ENCODE peak calls at places on chromosomes 6 and 20, in four cellular contexts. I is K562, H is GM12878, B is GM12891. E is an unnamed sample.

GRCh38 chr6:158752613-158753012 is 66.6 kb downstream of the EZR start:
- DNase-seq in H (no peak), B (no peak), I (no peak), E (no peak)

GRCh38 chr6:79377830-79378460 is 143.5 kb upstream of the HMGN3 start:
- DNase-seq in H (no peak), I (no peak), B (no peak), E (no peak)

GRCh38 chr20:53664121-53664520 is 70.5 kb upstream of the ZNF217 start:
- DNase-seq in I (no peak), B (no peak), H (no peak), E (no peak)

GRCh38 chr6:36422714-36423100 is 19.9 kb downstream of the PXT1 start:
- DNase-seq in I (no peak), H (no peak), B (no peak), E (no peak)

GRCh38 chr6:34045698-34046097 is 100.2 kb downstream of the GRM4 start:
- DNase-seq in B (no peak), H (no peak), I (no peak), E (no peak)

GRCh38 chr6:45209762-45210161 is 118.4 kb upstream of the RUNX2 start:
- DNase-seq in I (no peak), B (no peak), H (no peak), E (no peak)

GRCh38 chr6:73521351-73522254 is 771 bp upstream of the EEF1A1 start:
- DNase-seq in I (no peak), H (no peak), B (no peak), E (peak)

GRCh38 chr20:62136283-62137091 is 6.7 kb downstream of the PSMA7 start:
- DNase-seq in B (no peak), I (peak), H (no peak), E (no peak)

GRCh38 chr6:83464741-83465140 is 33.9 kb upstream of the ME1 start:
- DNase-seq in I (no peak), B (no peak), H (no peak), E (no peak)

GRCh38 chr6:159463440-159463839 is 229.6 kb downstream of the SOD2 start:
- DNase-seq in H (no peak), I (no peak), B (no peak), E (no peak)

GRCh38 chr6:46704562-46704961 is 16.9 kb downstream of the TDRD6 start:
- DNase-seq in B (no peak), H (no peak), I (no peak), E (no peak)

GRCh38 chr6:80503660-80504059 is 397.2 kb downstream of the BCKDHB start:
- DNase-seq in H (no peak), B (no peak), I (no peak), E (no peak)

GRCh38 chr20:45919536-45919933 is 7.6 kb upstream of the PLTP start:
- DNase-seq in B (no peak), H (no peak), I (no peak), E (no peak)

GRCh38 chr6:30357678-30358339 is 12.9 kb downstream of the RPP21 start:
- DNase-seq in H (no peak), B (peak), I (peak), E (peak)

GRCh38 chr6:138455746-138456392 is 43.4 kb downstream of the NHSL1 start:
- DNase-seq in B (peak), I (no peak), H (peak), E (no peak)

GRCh38 chr6:82247634-82248232 is at the start of gene IBTK:
- DNase-seq in I (peak), H (peak), B (peak), E (peak)

GRCh38 chr20:2451939-2452732 is 18.5 kb downstream of the SNRPB start:
- DNase-seq in B (peak), H (no peak), I (peak), E (peak)

GRCh38 chr6:14276667-14277404 is 159.3 kb downstream of the CD83 start:
- DNase-seq in H (peak), B (peak), I (no peak), E (peak)

GRCh38 chr20:34017610-34018009 is 23.9 kb downstream of the RALY start:
- DNase-seq in I (no peak), B (no peak), H (no peak), E (no peak)

GRCh38 chr6:149458196-149458595 is 26.6 kb downstream of the ZC3H12D start:
- DNase-seq in I (no peak), H (no peak), B (no peak), E (no peak)

GRCh38 chr20:57133926-57134650 is 132.4 kb downstream of the BMP7 start:
- DNase-seq in I (no peak), H (no peak), B (no peak), E (no peak)

DNA sequence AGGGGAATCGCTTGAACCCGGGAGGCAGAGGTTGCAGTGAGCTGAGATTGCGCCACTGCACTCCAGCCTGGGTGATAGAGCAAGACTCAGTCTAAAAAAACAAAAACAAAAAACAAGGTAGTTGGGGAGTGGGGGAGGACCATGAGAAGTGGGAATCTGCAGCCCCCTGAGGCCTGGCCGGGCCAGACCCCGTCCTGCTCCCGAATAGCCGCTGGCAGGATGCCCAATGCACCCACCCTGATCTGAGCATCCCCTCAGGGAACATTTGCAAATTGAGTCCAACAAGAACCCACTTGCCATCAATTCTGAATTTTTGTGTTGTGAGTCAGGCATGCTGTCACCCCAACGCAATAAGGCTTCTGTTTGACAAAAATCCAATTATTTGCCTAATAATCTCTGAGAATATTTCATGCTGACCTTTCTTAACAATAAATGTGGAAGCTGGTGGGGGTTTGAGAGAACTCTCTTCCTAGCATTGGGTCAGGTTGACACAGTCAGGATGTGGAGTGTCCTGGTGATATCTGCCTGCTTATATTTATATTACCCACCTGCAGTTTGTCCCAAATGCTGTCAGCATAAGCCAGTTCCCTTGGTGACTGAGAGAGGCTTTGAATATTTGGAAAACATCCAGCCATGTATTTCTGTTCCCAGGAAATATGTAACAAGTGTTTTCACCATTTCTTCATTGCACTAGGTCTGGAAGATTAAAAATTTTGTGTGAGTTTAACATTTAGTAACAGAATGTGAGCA is 28.4 kb upstream of the FRMD1 start:
- DNase-seq in B (no peak), I (no peak), H (no peak), E (no peak)
- TF ChIP-seq POLR2AphosphoS5 in B (no peak), I (no peak), H (no peak), E (no peak)

GRCh38 chr6:143268439-143268838 is 182.1 kb downstream of the ADAT2 start:
- DNase-seq in B (no peak), H (no peak), I (no peak), E (no peak)

GRCh38 chr6:143267740-143268139 is 182.8 kb downstream of the ADAT2 start:
- DNase-seq in I (no peak), H (no peak), B (no peak), E (no peak)

GRCh38 chr6:143270026-143270425 is 180.5 kb downstream of the ADAT2 start:
- DNase-seq in H (no peak), I (no peak), B (no peak), E (no peak)

GRCh38 chr6:143276436-143276835 is 174.1 kb downstream of the ADAT2 start:
- DNase-seq in I (no peak), H (no peak), B (peak), E (peak)

GRCh38 chr6:143271024-143271423 is 179.5 kb downstream of the ADAT2 start:
- DNase-seq in H (no peak), I (no peak), B (no peak), E (no peak)
- TF ChIP-seq SPI1 in H (no peak), I (no peak), B (no peak), E (no peak)

DNA sequence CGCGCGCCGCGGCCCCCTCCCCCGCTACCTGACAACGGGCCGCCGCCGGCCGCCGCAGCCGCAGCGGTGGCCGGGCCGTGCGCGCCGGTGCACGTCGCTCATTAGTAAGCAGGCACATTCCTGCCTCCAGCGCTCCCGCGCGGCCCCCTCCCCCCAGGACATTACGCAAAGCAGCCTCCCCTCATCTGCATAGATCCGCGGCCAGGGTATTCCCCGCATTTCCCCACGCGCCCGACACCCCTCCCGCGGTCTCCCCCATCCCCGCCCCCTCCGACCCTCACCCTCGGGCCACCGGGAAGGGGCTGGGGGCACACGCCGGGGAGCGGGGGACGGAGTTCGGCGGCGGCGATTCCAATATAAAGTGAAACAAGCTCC is at the start of gene HIVEP2:
- DNase-seq in I (peak), B (peak), H (no peak), E (peak)
- TF ChIP-seq POLR2AphosphoS5 in I (no peak), B (no peak), H (peak), E (no peak)

GRCh38 chr20:10745790-10746189 is 72.0 kb upstream of the JAG1 start:
- DNase-seq in I (no peak), H (no peak), B (no peak), E (no peak)

GRCh38 chr20:10739575-10739974 is 65.8 kb upstream of the JAG1 start:
- DNase-seq in B (no peak), I (no peak), H (no peak), E (no peak)

GRCh38 chr20:10735195-10735949 is 61.6 kb upstream of the JAG1 start:
- DNase-seq in B (no peak), I (no peak), H (no peak), E (no peak)

GRCh38 chr20:10739134-10739533 is 65.3 kb upstream of the JAG1 start:
- DNase-seq in B (no peak), I (no peak), H (no peak), E (no peak)

DNA sequence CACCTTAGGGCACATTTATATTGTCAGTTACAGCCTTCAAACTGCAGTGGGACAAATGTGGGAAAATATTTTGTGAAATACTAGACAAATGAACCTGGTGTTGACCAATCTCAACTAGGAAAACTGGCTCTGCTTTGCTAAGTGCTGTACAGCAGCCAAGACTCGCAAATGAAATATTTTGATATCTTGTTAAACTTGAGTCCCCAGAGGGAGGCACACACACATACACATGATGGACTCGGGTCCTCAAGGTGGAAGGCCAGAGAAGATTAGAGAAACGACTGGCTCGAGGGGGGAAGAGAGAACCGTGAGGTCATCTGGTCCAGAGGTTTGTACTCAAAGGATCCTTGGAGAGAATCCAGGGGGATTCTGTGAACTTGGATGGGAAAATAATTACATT is 67.3 kb upstream of the JAG1 start:
- DNase-seq in B (no peak), I (no peak), H (no peak), E (no peak)
- TF ChIP-seq SPI1 in B (no peak), I (no peak), H (no peak), E (no peak)

GRCh38 chr20:58911309-58911708 is 58.8 kb downstream of the GNAS start:
- DNase-seq in H (no peak), B (no peak), I (no peak), E (no peak)
- TF ChIP-seq POLR2AphosphoS5 in H (peak), B (no peak), I (peak), E (peak)

DNA sequence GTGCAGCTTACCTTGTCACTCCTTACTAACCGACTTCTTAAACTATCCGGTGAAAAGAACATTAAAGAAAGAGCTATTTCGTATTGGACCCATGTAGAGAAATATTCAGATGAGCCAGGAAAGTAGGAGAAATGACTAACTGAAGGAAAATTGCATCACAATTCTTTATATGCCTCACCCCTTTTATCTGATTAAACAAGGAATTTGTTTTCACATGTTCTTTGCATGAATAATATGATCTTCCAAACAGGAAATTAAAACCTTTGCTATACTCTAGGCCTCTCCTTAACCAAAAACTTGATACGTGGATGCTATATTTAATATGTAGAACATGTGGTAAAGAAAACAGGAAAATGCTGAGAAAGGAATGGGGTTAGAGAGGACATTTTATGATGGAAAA is 41.9 kb upstream of the LRRC1 start:
- DNase-seq in I (no peak), B (no peak), H (no peak), E (no peak)
- TF ChIP-seq SPI1 in I (no peak), B (no peak), H (no peak), E (no peak)